ENCODE peak calls at places on chromosomes 5 and 9, in six cellular contexts. T, G, P, B, W and K are unnamed samples.

GRCh38 chr5:75566710-75567309 is 44.4 kb upstream of the ANKDD1B start:
- DNase-seq in B (no peak), G (peak; percentile 96), T (peak; percentile 72), W (no peak), P (peak; percentile 80), K (peak; percentile 52)

GRCh38 chr5:158023266-158023665 is 164.3 kb upstream of the CLINT1 start:
- DNase-seq in T (no peak), P (no peak), B (no peak), G (peak; percentile 20), W (no peak), K (peak; percentile 33)

GRCh38 chr5:94407023-94407422 is 211.4 kb downstream of the KIAA0825 start:
- DNase-seq in G (peak; percentile 4), B (no peak), W (no peak), P (no peak), T (no peak), K (no peak)

GRCh38 chr9:73148447-73148937 is 3.2 kb upstream of the ANXA1 start:
- DNase-seq in T (no peak), G (no peak), B (no peak), W (no peak), P (no peak), K (no peak)

GRCh38 chr5:134007581-134008256 is 2.9 kb upstream of the VDAC1 start:
- DNase-seq in G (no peak), B (no peak), T (peak; percentile 79), P (no peak), W (peak; percentile 89), K (no peak)

GRCh38 chr9:124190761-124191160 is 67.0 kb upstream of the NEK6 start:
- DNase-seq in G (no peak), T (no peak), P (no peak), B (no peak), W (no peak), K (no peak)

GRCh38 chr5:1594336-1595106 is 70.8 kb upstream of the LPCAT1 start:
- DNase-seq in T (peak; percentile 86), G (no peak), B (no peak), W (peak; percentile 82), P (peak; percentile 74), K (peak; percentile 5)

GRCh38 chr5:59124983-59125960 is 542.4 kb downstream of the RAB3C start:
- DNase-seq in W (peak; percentile 46), P (no peak), T (no peak), B (no peak), G (no peak), K (no peak)

GRCh38 chr5:15560421-15560820 is 60.4 kb downstream of the FBXL7 start:
- DNase-seq in T (no peak), W (no peak), P (no peak), B (no peak), G (no peak), K (no peak)

GRCh38 chr5:138873096-138873885 is 1.8 kb downstream of the LRRTM2 start:
- DNase-seq in W (no peak), P (no peak), T (no peak), B (no peak), G (no peak), K (no peak)

GRCh38 chr5:172097356-172097755 is 90.7 kb downstream of the STK10 start:
- DNase-seq in G (no peak), P (no peak), W (no peak), B (no peak), T (no peak), K (no peak)

GRCh38 chr5:96984506-96985192 is 48.8 kb downstream of the LNPEP start:
- DNase-seq in B (no peak), P (no peak), T (no peak), G (no peak), W (no peak), K (no peak)

GRCh38 chr9:136334541-136334940 is 7.2 kb downstream of the GPSM1 start:
- DNase-seq in T (no peak), B (no peak), G (no peak), P (no peak), W (no peak), K (no peak)

GRCh38 chr9:136333486-136333885 is 6.1 kb downstream of the GPSM1 start:
- DNase-seq in B (no peak), T (no peak), P (no peak), W (no peak), G (no peak), K (no peak)

GRCh38 chr9:136332482-136332983 is 5.2 kb downstream of the GPSM1 start:
- DNase-seq in P (no peak), B (no peak), T (no peak), W (no peak), G (no peak), K (no peak)

GRCh38 chr9:136331556-136332481 is 4.5 kb downstream of the GPSM1 start:
- DNase-seq in W (no peak), P (no peak), T (no peak), B (no peak), G (no peak), K (no peak)

GRCh38 chr9:136333045-136333444 is 5.7 kb downstream of the GPSM1 start:
- DNase-seq in P (no peak), T (no peak), W (no peak), G (no peak), B (no peak), K (no peak)
- H4K20me1 ChIP-seq in P (no peaks in the 10 kb centered on the region), T (no peaks in the 10 kb centered on the region), W (no peaks in the 10 kb centered on the region), G (peaks cover 96% of the 10 kb centered on the region), B (no peaks in the 10 kb centered on the region), K (no peaks in the 10 kb centered on the region)

DNA sequence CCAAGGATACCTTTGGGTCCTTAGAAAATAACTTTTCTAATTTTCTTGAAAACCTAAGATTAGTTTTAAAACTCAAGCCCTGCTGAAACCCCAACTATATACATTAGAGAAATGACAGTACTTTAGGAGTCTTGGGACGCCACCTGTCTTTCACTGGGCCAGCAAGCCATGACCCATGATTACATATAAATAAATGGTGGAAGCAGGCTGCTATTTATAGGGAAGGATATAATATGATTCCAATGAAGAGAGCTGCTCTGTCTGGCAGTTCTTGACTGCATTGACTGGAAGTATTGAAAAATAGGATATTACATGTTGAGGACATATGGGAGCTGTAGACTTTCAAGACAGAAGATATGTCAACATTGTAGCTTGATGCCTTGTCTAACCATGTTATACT is 7.3 kb downstream of the JMY start:
- DNase-seq in P (no peak), B (no peak), G (no peak), W (no peak), T (no peak), K (no peak)
- H3K4me1 ChIP-seq in P (peaks cover 1% of the 10 kb centered on the region), B (peaks cover 33% of the 10 kb centered on the region), G (no peaks in the 10 kb centered on the region), W (peaks cover 25% of the 10 kb centered on the region), T (no peaks in the 10 kb centered on the region), K (peaks cover 10% of the 10 kb centered on the region)

GRCh38 chr5:84202136-84202535 is 182.5 kb downstream of the EDIL3 start:
- DNase-seq in G (peak; percentile 20), T (no peak), P (no peak), W (no peak), B (no peak), K (no peak)

DNA sequence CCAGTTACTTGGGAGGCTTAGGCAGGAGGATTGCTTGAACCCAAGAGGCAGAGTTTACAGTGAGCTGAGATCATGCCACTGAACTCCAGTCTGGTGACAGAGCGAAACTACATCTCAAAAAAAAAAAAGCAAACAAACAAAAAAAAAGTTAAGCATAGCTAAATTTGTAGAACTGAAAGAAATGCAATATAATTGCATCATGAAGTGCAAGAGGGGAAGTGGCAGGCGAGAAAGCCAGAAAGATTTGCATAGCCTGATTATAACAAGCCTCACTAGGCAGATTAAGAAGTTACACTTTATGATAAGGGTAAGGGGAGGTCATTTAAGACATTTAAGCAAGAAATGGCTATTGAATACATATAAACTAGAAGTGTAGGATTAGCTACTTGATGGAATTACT is 187.1 kb downstream of the EDIL3 start:
- DNase-seq in T (no peak), B (no peak), P (no peak), W (no peak), G (no peak), K (no peak)
- H3K4me2 ChIP-seq in T (no peak overlapping the region), B (no peak overlapping the region), P (no peak overlapping the region), W (no peak overlapping the region), G (no peak overlapping the region), K (no peak overlapping the region)

DNA sequence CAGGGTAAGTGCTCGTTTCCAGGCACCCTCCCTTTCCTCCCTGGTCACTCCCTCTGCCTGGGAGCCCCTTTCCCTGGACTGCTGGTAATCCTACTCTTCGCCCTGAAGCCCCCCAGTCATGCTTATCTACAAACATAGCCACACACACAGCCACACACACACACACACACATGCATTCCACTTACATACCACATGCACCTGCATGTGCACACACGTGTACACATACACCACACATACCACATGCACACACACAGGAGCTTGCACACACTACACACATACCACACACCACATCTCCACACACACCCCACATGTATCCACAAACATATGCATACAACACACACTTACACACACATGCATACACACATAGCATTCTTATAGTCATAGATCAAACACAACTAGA is 358.5 kb downstream of the GADD45G start:
- DNase-seq in W (no peak), G (no peak), T (no peak), P (no peak), B (no peak), K (no peak)
- H4K20me1 ChIP-seq in W (no peaks in the 10 kb centered on the region), G (no peaks in the 10 kb centered on the region), T (no peaks in the 10 kb centered on the region), P (no peaks in the 10 kb centered on the region), B (no peaks in the 10 kb centered on the region), K (no peaks in the 10 kb centered on the region)

DNA sequence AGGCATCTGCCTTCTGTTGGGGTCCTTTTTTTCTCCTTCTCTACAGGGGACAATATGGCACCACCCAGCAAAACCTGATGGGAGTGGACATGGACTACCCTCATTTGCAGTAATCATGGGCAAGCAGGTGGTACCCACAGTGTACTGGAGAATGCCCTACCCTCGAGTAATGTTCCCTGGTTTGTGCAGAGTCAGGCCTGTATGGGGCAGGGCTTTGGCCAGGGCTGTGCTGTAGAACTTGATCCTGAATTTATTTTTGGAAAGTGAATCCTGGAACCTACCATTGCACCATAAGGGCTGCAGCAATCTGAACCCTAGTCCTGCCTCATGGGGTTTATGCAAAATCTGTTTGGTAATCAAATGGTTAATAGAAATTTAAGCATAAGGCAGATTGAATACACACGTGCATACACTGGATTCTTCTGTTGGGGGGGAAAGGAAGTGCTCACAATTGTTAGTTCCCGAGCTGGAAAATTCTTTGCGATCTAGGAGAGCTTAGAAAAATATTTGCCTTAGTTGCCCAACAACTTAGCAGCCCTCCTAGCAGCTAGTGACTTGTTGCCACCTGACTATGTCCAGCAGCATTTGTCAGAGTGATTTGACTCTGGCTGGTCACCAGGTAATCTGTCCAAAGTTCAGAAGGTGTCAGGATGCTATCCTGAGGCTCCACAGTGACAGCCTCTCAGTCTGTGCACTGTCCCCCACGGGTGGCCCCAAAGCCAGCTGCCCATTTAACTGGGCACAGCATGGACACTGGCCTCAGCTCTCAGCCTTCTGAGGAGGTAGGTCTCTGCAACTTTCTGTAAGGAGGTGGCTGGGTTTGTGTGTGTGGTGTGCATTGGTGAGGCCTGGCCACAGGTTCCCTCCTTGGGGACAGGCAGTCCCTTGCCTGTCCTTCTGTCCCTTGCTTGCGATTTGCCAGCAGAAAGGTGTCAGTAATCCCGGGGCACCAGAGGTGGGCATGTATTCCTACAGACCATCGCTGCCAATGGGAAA is 8.3 kb downstream of the MVB12B start:
- DNase-seq in W (no peak), T (no peak), P (no peak), G (peak; percentile 32), B (no peak), K (no peak)
- H3K4me1 ChIP-seq in W (peaks cover 13% of the 10 kb centered on the region), T (peaks cover 5% of the 10 kb centered on the region), P (no peaks in the 10 kb centered on the region), G (peaks cover 10% of the 10 kb centered on the region), B (no peaks in the 10 kb centered on the region), K (no peaks in the 10 kb centered on the region)

DNA sequence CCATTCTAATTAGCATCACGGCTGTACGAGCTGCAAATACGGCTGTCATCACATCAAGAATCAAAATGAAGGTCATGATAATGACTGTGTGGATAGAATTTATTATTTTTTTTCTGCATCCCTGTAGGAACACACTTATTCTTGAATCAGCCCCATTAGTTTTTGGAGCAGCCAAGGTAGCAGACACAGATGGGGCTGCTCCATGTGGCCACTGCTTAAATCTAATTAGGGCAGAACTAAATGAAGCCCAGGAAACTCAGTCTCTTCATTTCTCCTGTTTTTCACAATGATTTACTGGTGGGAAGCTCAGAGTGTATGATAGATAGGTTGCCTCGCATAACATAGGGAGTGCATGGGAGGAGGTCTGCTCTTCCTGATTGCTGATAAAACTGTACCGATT is 275.6 kb downstream of the GLIS3 start:
- DNase-seq in T (no peak), W (no peak), B (no peak), P (no peak), G (no peak), K (no peak)
- H3K4me2 ChIP-seq in T (no peak overlapping the region), W (no peak overlapping the region), B (no peak overlapping the region), P (no peak overlapping the region), G (no peak overlapping the region), K (no peak overlapping the region)